ENCODE peak calls at places on chromosomes 3 and 15, in nine cellular contexts. U is spleen, N is HCT116, J is HL-60, F is suprapubic skin, B is SK-N-SH, I is sigmoid colon, O is H1, C is stomach. K is an unnamed sample.

GRCh38 chr3:128493221-128494151 is 485 bp upstream of the GATA2 start:
- DNase-seq in U (peak; percentile 70), N (no peak), J (no peak), F (peak; percentile 60), B (peak; percentile 92), I (peak; percentile 65), O (no peak), C (no peak), K (no peak)

GRCh38 chr3:156311431-156311830 is 191.1 kb downstream of the KCNAB1 start:
- DNase-seq in U (no peak), N (no peak), J (no peak), F (no peak), B (no peak), I (no peak), O (no peak), C (no peak), K (no peak)

GRCh38 chr15:67790610-67791319 is 34.5 kb upstream of the SKOR1 start:
- DNase-seq in U (no peak), N (no peak), J (no peak), F (no peak), B (no peak), I (no peak), O (no peak), C (no peak), K (no peak)

GRCh38 chr15:85545185-85545584 is 164.8 kb downstream of the AKAP13 start:
- DNase-seq in U (no peak), N (no peak), J (peak; percentile 72), F (no peak), B (no peak), I (no peak), O (no peak), C (no peak), K (no peak)

GRCh38 chr3:42061042-42061710 is 30.0 kb upstream of the TRAK1 start:
- DNase-seq in U (no peak), N (no peak), J (no peak), F (no peak), B (no peak), I (no peak), O (no peak), C (no peak), K (no peak)

GRCh38 chr3:100197876-100198275 is 62.9 kb upstream of the TBC1D23 start:
- DNase-seq in U (no peak), N (no peak), J (no peak), F (no peak), B (no peak), I (no peak), O (no peak), C (no peak), K (no peak)

GRCh38 chr3:72891053-72891855 is 3.4 kb downstream of the GXYLT2 start:
- DNase-seq in U (no peak), N (no peak), J (peak; percentile 30), F (peak; percentile 67), B (peak; percentile 63), I (peak; percentile 81), O (no peak), C (no peak), K (no peak)

GRCh38 chr15:58716027-58716426 is 33.5 kb downstream of the ADAM10 start:
- DNase-seq in U (no peak), N (no peak), J (no peak), F (no peak), B (no peak), I (no peak), O (no peak), C (no peak), K (no peak)

GRCh38 chr15:69958494-69959134 is 139.1 kb downstream of the TLE3 start:
- DNase-seq in U (no peak), N (peak; percentile 21), J (no peak), F (no peak), B (no peak), I (no peak), O (no peak), C (no peak), K (no peak)

GRCh38 chr3:16665282-16665741 is 60.1 kb upstream of the DAZL start:
- DNase-seq in U (no peak), N (peak; percentile 43), J (no peak), F (no peak), B (no peak), I (no peak), O (no peak), C (no peak), K (no peak)

GRCh38 chr15:70505411-70505919 is 257.9 kb downstream of the UACA start:
- DNase-seq in U (peak; percentile 55), N (peak; percentile 75), J (peak; percentile 65), F (no peak), B (no peak), I (no peak), O (no peak), C (no peak), K (no peak)

GRCh38 chr3:189953551-189953950 is 167.1 kb downstream of the P3H2 start:
- DNase-seq in U (no peak), N (no peak), J (no peak), F (no peak), B (no peak), I (no peak), O (no peak), C (no peak), K (no peak)

GRCh38 chr15:35047528-35047927 is 37.6 kb downstream of the NANOGP8 start:
- DNase-seq in U (no peak), N (no peak), J (no peak), F (no peak), B (no peak), I (no peak), O (no peak), C (no peak), K (no peak)

GRCh38 chr3:6717026-6717943 is 143.6 kb upstream of the GRM7 start:
- DNase-seq in U (no peak), N (no peak), J (no peak), F (no peak), B (no peak), I (no peak), O (no peak), C (no peak), K (no peak)

GRCh38 chr3:81581966-81582599 is 179.4 kb downstream of the GBE1 start:
- DNase-seq in U (no peak), N (peak; percentile 15), J (peak; percentile 32), F (no peak), B (peak; percentile 11), I (no peak), O (peak; percentile 5), C (peak; percentile 27), K (no peak)

GRCh38 chr15:55909036-55909811 is 84.2 kb downstream of the NEDD4 start:
- DNase-seq in U (no peak), N (no peak), J (no peak), F (no peak), B (no peak), I (no peak), O (no peak), C (no peak), K (no peak)

GRCh38 chr15:35909414-35909813 is 363.4 kb upstream of the DPH6 start:
- DNase-seq in U (no peak), N (no peak), J (no peak), F (no peak), B (no peak), I (no peak), O (no peak), C (no peak), K (no peak)

GRCh38 chr3:186871403-186871924 is 29.0 kb downstream of the ADIPOQ start:
- DNase-seq in U (no peak), N (no peak), J (peak; percentile 11), F (no peak), B (no peak), I (no peak), O (no peak), C (no peak), K (no peak)
- TF ChIP-seq POLR2AphosphoS5 in U (no peak), N (no peak), J (no peak), F (no peak), B (no peak), I (no peak), O (no peak), C (no peak), K (no peak)

GRCh38 chr3:27253391-27253790 is 115.8 kb downstream of the NEK10 start:
- DNase-seq in U (no peak), N (no peak), J (no peak), F (no peak), B (no peak), I (no peak), O (no peak), C (no peak), K (no peak)
- TF ChIP-seq POLR2AphosphoS5 in U (no peak), N (no peak), J (no peak), F (no peak), B (no peak), I (no peak), O (no peak), C (no peak), K (no peak)

DNA sequence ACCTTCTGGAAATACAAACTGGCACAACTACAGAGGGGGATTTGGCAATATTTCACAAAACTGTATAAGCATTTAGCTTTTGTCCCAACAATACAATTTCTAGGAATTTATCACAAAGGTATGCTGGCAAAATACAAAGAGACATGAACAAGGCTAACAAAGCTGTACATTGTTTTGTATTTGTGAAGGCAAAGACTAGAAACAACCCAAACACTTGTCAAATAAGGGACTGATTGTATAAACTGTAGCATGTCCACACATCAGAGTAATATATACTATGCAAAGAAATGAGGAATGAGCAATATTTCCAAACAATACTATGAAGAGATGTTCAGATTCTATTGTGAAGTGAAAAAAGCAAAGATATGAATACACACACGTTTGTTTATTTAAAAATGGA is 26.4 kb downstream of the CP start:
- DNase-seq in U (no peak), N (no peak), J (no peak), F (no peak), B (no peak), I (no peak), O (no peak), C (no peak), K (no peak)
- TF ChIP-seq POLR2AphosphoS5 in U (no peak), N (no peak), J (no peak), F (no peak), B (no peak), I (no peak), O (no peak), C (no peak), K (no peak)

GRCh38 chr3:65896321-65896720 is 142.4 kb downstream of the MAGI1 start:
- DNase-seq in U (no peak), N (no peak), J (no peak), F (no peak), B (no peak), I (no peak), O (no peak), C (no peak), K (no peak)
- TF ChIP-seq POLR2AphosphoS5 in U (no peak), N (no peak), J (no peak), F (no peak), B (no peak), I (no peak), O (no peak), C (no peak), K (no peak)

K was measured in GM12892.